ENCODE peak calls at places on chromosomes 4 and X, in four cellular contexts. One of them, this sample, is unnamed.

GRCh38 chr4:109434007-109434792 is 585 bp downstream of the SEC24B start:
- DNase-seq in dorsolateral prefrontal cortex: peak; percentile 58
- DNase-seq in NCI-H1930: no peak
- DNase-seq in ELR: peak; percentile 55
- DNase-seq in this sample: peak; percentile 45

GRCh38 chr4:168942985-168943384 is 67.1 kb downstream of the CBR4 start:
- DNase-seq in dorsolateral prefrontal cortex: no peak
- DNase-seq in ELR: peak; percentile 47
- DNase-seq in NCI-H1930: no peak
- DNase-seq in this sample: no peak

GRCh38 chrX:37883196-37883595 is 35.8 kb upstream of the DYNLT3 start:
- DNase-seq in ELR: peak; percentile 69
- DNase-seq in NCI-H1930: no peak
- DNase-seq in dorsolateral prefrontal cortex: no peak
- DNase-seq in this sample: no peak

GRCh38 chr4:4788573-4788972 is 70.9 kb upstream of the MSX1 start:
- DNase-seq in NCI-H1930: no peak
- DNase-seq in ELR: no peak
- DNase-seq in dorsolateral prefrontal cortex: no peak
- DNase-seq in this sample: no peak

GRCh38 chr4:157701695-157701994 is 471.2 kb downstream of the GASK1B start:
- DNase-seq in ELR: peak; percentile 33
- DNase-seq in NCI-H1930: no peak
- DNase-seq in dorsolateral prefrontal cortex: no peak
- DNase-seq in this sample: no peak

GRCh38 chr4:123421227-123421941 is 24.8 kb downstream of the SPRY1 start:
- DNase-seq in NCI-H1930: no peak
- DNase-seq in ELR: peak; percentile 13
- DNase-seq in dorsolateral prefrontal cortex: no peak
- DNase-seq in this sample: peak; percentile 61

GRCh38 chr4:182724414-182724813 is 192.8 kb downstream of the DCTD start:
- DNase-seq in dorsolateral prefrontal cortex: no peak
- DNase-seq in ELR: peak; percentile 10
- DNase-seq in NCI-H1930: no peak
- DNase-seq in this sample: peak; percentile 74

GRCh38 chr4:84529169-84529751 is 30.2 kb upstream of the NKX6-1 start:
- DNase-seq in ELR: peak; percentile 53
- DNase-seq in dorsolateral prefrontal cortex: no peak
- DNase-seq in NCI-H1930: no peak
- DNase-seq in this sample: peak; percentile 18

GRCh38 chrX:57289089-57289488 is 2.6 kb downstream of the FAAH2 start:
- DNase-seq in NCI-H1930: no peak
- DNase-seq in ELR: no peak
- DNase-seq in dorsolateral prefrontal cortex: no peak
- DNase-seq in this sample: no peak

GRCh38 chr4:6420972-6421371 is 51.4 kb downstream of the PPP2R2C start:
- DNase-seq in NCI-H1930: no peak
- DNase-seq in ELR: no peak
- DNase-seq in dorsolateral prefrontal cortex: peak; percentile 33
- DNase-seq in this sample: no peak

GRCh38 chrX:95764972-95765451 is 919.6 kb upstream of the DIAPH2 start:
- DNase-seq in ELR: peak; percentile 1
- DNase-seq in dorsolateral prefrontal cortex: no peak
- DNase-seq in NCI-H1930: peak; percentile 12
- DNase-seq in this sample: peak; percentile 0

GRCh38 chr4:15240764-15241163 is 187.1 kb upstream of the C1QTNF7 start:
- DNase-seq in dorsolateral prefrontal cortex: no peak
- DNase-seq in ELR: peak; percentile 10
- DNase-seq in NCI-H1930: no peak
- DNase-seq in this sample: no peak

GRCh38 chr4:176054942-176055341 is 10.7 kb upstream of the WDR17 start:
- DNase-seq in NCI-H1930: no peak
- DNase-seq in ELR: no peak
- DNase-seq in dorsolateral prefrontal cortex: no peak
- DNase-seq in this sample: peak; percentile 6

GRCh38 chr4:111650553-111651183 is 494.6 kb upstream of the FAM241A start:
- DNase-seq in NCI-H1930: no peak
- DNase-seq in dorsolateral prefrontal cortex: no peak
- DNase-seq in ELR: no peak
- DNase-seq in this sample: no peak

GRCh38 chr4:165740911-165741310 is 132.1 kb upstream of the TLL1 start:
- DNase-seq in NCI-H1930: no peak
- DNase-seq in dorsolateral prefrontal cortex: no peak
- DNase-seq in ELR: no peak
- DNase-seq in this sample: no peak

GRCh38 chrX:13669246-13669689 is 16.3 kb downstream of the TCEANC start:
- DNase-seq in dorsolateral prefrontal cortex: no peak
- DNase-seq in NCI-H1930: no peak
- DNase-seq in ELR: peak; percentile 83
- DNase-seq in this sample: peak; percentile 95